ENCODE peak calls at places on chromosome 10, in six cellular contexts. X is H54; Z is amygdala; Y is spleen; P is stimulated activated CD4-positive, alpha-beta T cell treated with anti-CD3 and anti-CD28 coated beads, TNF-alpha, amount 100 ng/mL, for 24 hours; U is Panc1. S is an unnamed sample.

GRCh38 chr10:98135222-98135899 is 904 bp downstream of the R3HCC1L start:
- DNase-seq in X (no peak), Z (no peak), Y (no peak), P (no peak), U (no peak), S (no peak)

GRCh38 chr10:77516575-77516974 is 121.0 kb downstream of the KCNMA1 start:
- DNase-seq in X (no peak), Z (no peak), Y (no peak), P (no peak), U (no peak), S (no peak)

GRCh38 chr10:13717936-13718772 is 131.4 kb downstream of the PRPF18 start:
- DNase-seq in X (peak; percentile 62), Z (no peak), Y (peak; percentile 80), P (no peak), U (no peak), S (no peak)

GRCh38 chr10:98242823-98243222 is 25.2 kb downstream of the LOXL4 start:
- DNase-seq in X (no peak), Z (no peak), Y (no peak), P (no peak), U (no peak), S (no peak)

GRCh38 chr10:33134011-33134751 is 176.2 kb upstream of the ITGB1 start:
- DNase-seq in X (no peak), Z (no peak), Y (no peak), P (peak; percentile 64), U (peak; percentile 95), S (peak; percentile 82)

GRCh38 chr10:102834143-102834542 is 3.1 kb downstream of the CYP17A1 start:
- DNase-seq in X (no peak), Z (no peak), Y (no peak), P (no peak), U (no peak), S (no peak)

GRCh38 chr10:82234173-82234572 is 359.2 kb downstream of the NRG3 start:
- DNase-seq in X (no peak), Z (no peak), Y (no peak), P (no peak), U (no peak), S (no peak)

GRCh38 chr10:33136271-33136670 is 178.2 kb upstream of the ITGB1 start:
- DNase-seq in X (no peak), Z (no peak), Y (no peak), P (no peak), U (no peak), S (no peak)

GRCh38 chr10:49079072-49079471 is 36.2 kb downstream of the VSTM4 start:
- DNase-seq in X (no peak), Z (no peak), Y (no peak), P (no peak), U (no peak), S (no peak)

GRCh38 chr10:96415150-96415895 is 56.5 kb upstream of the OPALIN start:
- DNase-seq in X (no peak), Z (no peak), Y (no peak), P (no peak), U (no peak), S (no peak)

GRCh38 chr10:63587191-63587590 is 66.0 kb downstream of the REEP3 start:
- DNase-seq in X (no peak), Z (no peak), Y (no peak), P (no peak), U (no peak), S (no peak)

GRCh38 chr10:58517071-58517470 is 4.4 kb downstream of the BICC1 start:
- DNase-seq in X (no peak), Z (no peak), Y (no peak), P (no peak), U (no peak), S (no peak)

GRCh38 chr10:42755591-42756093 is 27.0 kb upstream of the BMS1 start:
- DNase-seq in X (no peak), Z (no peak), Y (no peak), P (no peak), U (no peak), S (no peak)

GRCh38 chr10:42961156-42961589 is 115.7 kb upstream of the RET start:
- DNase-seq in X (no peak), Z (no peak), Y (peak; percentile 42), P (no peak), U (no peak), S (no peak)

GRCh38 chr10:48506147-48506917 is 98.5 kb downstream of the ARHGAP22 start:
- DNase-seq in X (no peak), Z (no peak), Y (no peak), P (no peak), U (no peak), S (peak; percentile 13)

GRCh38 chr10:120988751-120989150 is 137.6 kb downstream of the WDR11 start:
- DNase-seq in X (no peak), Z (no peak), Y (no peak), P (no peak), U (no peak), S (no peak)

GRCh38 chr10:122054046-122055025 is 65.4 kb downstream of the TACC2 start:
- DNase-seq in X (no peak), Z (no peak), Y (peak; percentile 15), P (no peak), U (no peak), S (peak; percentile 5)